ENCODE peak calls at places on chromosomes 6 and 20, in five cellular contexts. V is testis, K is amygdala, E is GM23248, B is breast epithelium. X is an unnamed sample.

GRCh38 chr20:25314497-25315417 is 66.9 kb downstream of the PYGB start:
- DNase-seq in V (no peak), K (no peak), E (no peak), B (no peak), X (no peak)

GRCh38 chr6:117317261-117317660 is 51.9 kb downstream of the VGLL2 start:
- DNase-seq in V (no peak), K (no peak), E (peak), B (no peak), X (peak)

GRCh38 chr6:139496654-139497343 is 122.4 kb upstream of the CITED2 start:
- DNase-seq in V (no peak), K (no peak), E (no peak), B (no peak), X (no peak)

GRCh38 chr20:57216669-57217068 is 49.8 kb downstream of the BMP7 start:
- DNase-seq in V (no peak), K (no peak), E (no peak), B (no peak), X (no peak)

GRCh38 chr20:13041574-13042457 is 33.0 kb downstream of the SPTLC3 start:
- DNase-seq in V (no peak), K (no peak), E (peak), B (no peak), X (no peak)

GRCh38 chr6:94213176-94213575 is 793.8 kb upstream of the EPHA7 start:
- DNase-seq in V (no peak), K (no peak), E (no peak), B (no peak), X (no peak)

GRCh38 chr20:33827629-33828325 is 16.6 kb downstream of the CHMP4B start:
- DNase-seq in V (no peak), K (no peak), E (no peak), B (no peak), X (no peak)

GRCh38 chr6:16523550-16524379 is 237.5 kb downstream of the ATXN1 start:
- DNase-seq in V (no peak), K (no peak), E (peak), B (no peak), X (no peak)

GRCh38 chr20:19430641-19431307 is 218.3 kb downstream of the SLC24A3 start:
- DNase-seq in V (no peak), K (no peak), E (no peak), B (no peak), X (no peak)

GRCh38 chr6:34463849-34464248 is 2.0 kb upstream of the PACSIN1 start:
- DNase-seq in V (no peak), K (no peak), E (no peak), B (no peak), X (no peak)

GRCh38 chr6:94953867-94954631 is 623.3 kb upstream of the MANEA start:
- DNase-seq in V (no peak), K (no peak), E (no peak), B (no peak), X (no peak)

GRCh38 chr20:50911716-50912115 is 19.5 kb downstream of the ADNP start:
- DNase-seq in V (no peak), K (no peak), E (no peak), B (no peak), X (no peak)

GRCh38 chr20:58868795-58869194 is 16.3 kb downstream of the GNAS start:
- DNase-seq in V (peak), K (no peak), E (no peak), B (no peak), X (no peak)

GRCh38 chr6:55069132-55069781 is 105.1 kb upstream of the HCRTR2 start:
- DNase-seq in V (peak), K (no peak), E (peak), B (no peak), X (peak)

GRCh38 chr20:51554538-51555165 is 12.1 kb upstream of the NFATC2 start:
- DNase-seq in V (no peak), K (no peak), E (peak), B (no peak), X (no peak)

GRCh38 chr6:138692058-138692977 is 81.3 kb upstream of the CCDC28A start:
- DNase-seq in V (peak), K (no peak), E (peak), B (peak), X (no peak)

GRCh38 chr6:109526905-109527628 is 44.0 kb upstream of the ZBTB24 start:
- DNase-seq in V (peak), K (no peak), E (peak), B (no peak), X (peak)

GRCh38 chr20:49983123-49983847 is 505 bp downstream of the SNAI1 start:
- DNase-seq in V (no peak), K (no peak), E (no peak), B (no peak), X (no peak)

GRCh38 chr6:108609276-108609769 is 48.6 kb downstream of the FOXO3 start:
- DNase-seq in V (no peak), K (no peak), E (peak), B (no peak), X (no peak)

GRCh38 chr6:83097204-83097603 is 29.7 kb downstream of the DOP1A start:
- DNase-seq in V (no peak), K (no peak), E (peak), B (no peak), X (no peak)

GRCh38 chr20:34370062-34370461 is 7.0 kb downstream of the ITCH start:
- DNase-seq in V (no peak), K (no peak), E (no peak), B (no peak), X (no peak)

GRCh38 chr6:47724300-47724699 is 25.9 kb downstream of the ADGRF4 start:
- DNase-seq in V (no peak), K (no peak), E (peak), B (no peak), X (no peak)

GRCh38 chr20:37907677-37908397 is 4.9 kb downstream of the VSTM2L start:
- DNase-seq in V (peak), K (no peak), E (peak), B (no peak), X (peak)

GRCh38 chr6:95232477-95232876 is 344.9 kb upstream of the MANEA start:
- DNase-seq in V (no peak), K (no peak), E (peak), B (no peak), X (no peak)

GRCh38 chr6:97548354-97548753 is 265.3 kb upstream of the MMS22L start:
- DNase-seq in V (no peak), K (no peak), E (no peak), B (no peak), X (no peak)

GRCh38 chr20:1945134-1945618 is 48.7 kb downstream of the PDYN start:
- DNase-seq in V (no peak), K (no peak), E (peak), B (peak), X (no peak)

GRCh38 chr6:37409501-37409900 is 23.5 kb upstream of the CMTR1 start:
- DNase-seq in V (no peak), K (no peak), E (no peak), B (no peak), X (no peak)

GRCh38 chr20:35606127-35606526 is 9.5 kb upstream of the SPAG4 start:
- DNase-seq in V (no peak), K (no peak), E (no peak), B (no peak), X (no peak)

GRCh38 chr6:127100510-127101140 is 17.8 kb upstream of the RSPO3 start:
- DNase-seq in V (no peak), K (no peak), E (peak), B (no peak), X (no peak)

GRCh38 chr20:23157741-23158140 is 71.6 kb upstream of the CD93 start:
- DNase-seq in V (no peak), K (no peak), E (peak), B (no peak), X (no peak)

GRCh38 chr6:154167163-154167562 is 128.1 kb downstream of the OPRM1 start:
- DNase-seq in V (no peak), K (no peak), E (no peak), B (no peak), X (no peak)

GRCh38 chr6:41733349-41733706 is 2.1 kb downstream of the TFEB start:
- DNase-seq in V (no peak), K (no peak), E (peak), B (no peak), X (no peak)

GRCh38 chr20:63692436-63693078 is 3.9 kb upstream of the TNFRSF6B start:
- DNase-seq in V (no peak), K (no peak), E (peak), B (no peak), X (no peak)